ENCODE peak calls at places on chromosomes 1 and 21, in five cellular contexts. H is psoas muscle, G is neural progenitor cell, B is mucosa of descending colon, N is GM23338. D is an unnamed sample.
A peak's percentile ranks its signal among the peaks of the same experiment; 100 is the strongest.

GRCh38 chr1:203692565-203693470 is 66.2 kb downstream of the ATP2B4 start:
- DNase-seq in B (peak; percentile 78), H (peak; percentile 85), N (no peak), G (no peak), D (peak; percentile 96)

GRCh38 chr1:171901245-171901644 is 59.9 kb downstream of the DNM3 start:
- DNase-seq in N (no peak), G (no peak), B (no peak), H (no peak), D (no peak)

GRCh38 chr21:31162827-31163226 is 124.6 kb upstream of the KRTAP19-8 start:
- DNase-seq in N (no peak), H (no peak), B (no peak), G (no peak), D (peak; percentile 8)

GRCh38 chr1:225754940-225755635 is 22.5 kb upstream of the SRP9 start:
- DNase-seq in N (no peak), H (no peak), B (no peak), G (no peak), D (no peak)

GRCh38 chr1:23167353-23168078 is 1.1 kb downstream of the LUZP1 start:
- DNase-seq in B (peak; percentile 78), H (peak; percentile 41), G (peak; percentile 94), N (peak; percentile 84), D (no peak)

GRCh38 chr1:14392161-14392886 is 206.2 kb upstream of the KAZN start:
- DNase-seq in H (no peak), B (no peak), N (no peak), G (no peak), D (peak; percentile 74)

GRCh38 chr1:41861509-41862410 is 57.0 kb downstream of the HIVEP3 start:
- DNase-seq in B (no peak), N (no peak), G (no peak), H (no peak), D (no peak)

GRCh38 chr1:4702464-4702863 is 48.1 kb downstream of the AJAP1 start:
- DNase-seq in G (no peak), H (no peak), N (no peak), B (no peak), D (no peak)

GRCh38 chr1:68429233-68429804 is 20.4 kb downstream of the RPE65 start:
- DNase-seq in N (no peak), H (no peak), G (no peak), B (no peak), D (no peak)

GRCh38 chr1:42936309-42937078 is 22.2 kb downstream of the SLC2A1 start:
- DNase-seq in N (no peak), G (no peak), H (peak; percentile 53), B (peak; percentile 67), D (no peak)

GRCh38 chr1:119943216-119943615 is 46.9 kb upstream of the ADAM30 start:
- DNase-seq in H (no peak), B (no peak), G (no peak), N (no peak), D (no peak)

GRCh38 chr1:21643624-21644023 is 25.5 kb downstream of the RAP1GAP start:
- DNase-seq in H (no peak), N (no peak), G (no peak), B (no peak), D (no peak)

GRCh38 chr1:22518379-22518778 is 44.9 kb upstream of the EPHA8 start:
- DNase-seq in G (no peak), B (no peak), H (no peak), N (no peak), D (no peak)

GRCh38 chr21:38531610-38532009 is 33.3 kb upstream of the ERG start:
- DNase-seq in G (no peak), H (no peak), B (no peak), N (no peak), D (no peak)

GRCh38 chr1:212970085-212970484 is 19.7 kb downstream of the VASH2 start:
- DNase-seq in N (no peak), B (no peak), H (no peak), G (no peak), D (no peak)

GRCh38 chr21:15929536-15929935 is 199.8 kb downstream of the USP25 start:
- DNase-seq in B (no peak), H (no peak), G (no peak), N (no peak), D (no peak)

GRCh38 chr1:47572731-47573505 is 135.1 kb downstream of the FOXD2 start:
- DNase-seq in H (no peak), B (no peak), N (peak; percentile 36), G (peak; percentile 39), D (no peak)

GRCh38 chr1:117038236-117038635 is 21.9 kb upstream of the TTF2 start:
- DNase-seq in G (no peak), B (no peak), H (no peak), N (no peak), D (peak; percentile 86)

GRCh38 chr1:165117482-165117881 is 239.0 kb downstream of the LMX1A start:
- DNase-seq in H (no peak), G (peak; percentile 77), N (peak; percentile 68), B (peak; percentile 19), D (no peak)

GRCh38 chr1:214603819-214604252 is 841 bp downstream of the CENPF start:
- DNase-seq in N (peak; percentile 26), G (peak; percentile 25), B (no peak), H (no peak), D (no peak)

GRCh38 chr1:233790662-233791371 is 113.7 kb upstream of the SLC35F3 start:
- DNase-seq in G (peak; percentile 73), B (no peak), N (peak; percentile 78), H (no peak), D (no peak)

GRCh38 chr1:204286841-204287387 is 72.8 kb downstream of the PLEKHA6 start:
- DNase-seq in B (no peak), H (no peak), N (no peak), G (no peak), D (no peak)

GRCh38 chr1:201016211-201016651 is 7.3 kb downstream of the KIF21B start:
- DNase-seq in G (no peak), H (no peak), N (no peak), B (peak; percentile 76), D (no peak)

GRCh38 chr1:41666991-41667631 is 182.6 kb upstream of the EDN2 start:
- DNase-seq in N (no peak), B (no peak), H (no peak), G (peak; percentile 37), D (no peak)

GRCh38 chr1:156490401-156491032 is 10.1 kb downstream of the MEF2D start:
- DNase-seq in N (peak; percentile 77), H (no peak), G (peak; percentile 66), B (no peak), D (no peak)

GRCh38 chr1:188763541-188763940 is 1714.1 kb downstream of the BRINP3 start:
- DNase-seq in H (no peak), G (no peak), B (no peak), N (no peak), D (no peak)

GRCh38 chr1:102628008-102628736 is 480.1 kb downstream of the COL11A1 start:
- DNase-seq in N (no peak), B (no peak), H (no peak), G (no peak), D (no peak)

GRCh38 chr1:199020904-199021303 is 382.1 kb downstream of the PTPRC start:
- DNase-seq in N (no peak), G (no peak), H (no peak), B (no peak), D (no peak)

DNA sequence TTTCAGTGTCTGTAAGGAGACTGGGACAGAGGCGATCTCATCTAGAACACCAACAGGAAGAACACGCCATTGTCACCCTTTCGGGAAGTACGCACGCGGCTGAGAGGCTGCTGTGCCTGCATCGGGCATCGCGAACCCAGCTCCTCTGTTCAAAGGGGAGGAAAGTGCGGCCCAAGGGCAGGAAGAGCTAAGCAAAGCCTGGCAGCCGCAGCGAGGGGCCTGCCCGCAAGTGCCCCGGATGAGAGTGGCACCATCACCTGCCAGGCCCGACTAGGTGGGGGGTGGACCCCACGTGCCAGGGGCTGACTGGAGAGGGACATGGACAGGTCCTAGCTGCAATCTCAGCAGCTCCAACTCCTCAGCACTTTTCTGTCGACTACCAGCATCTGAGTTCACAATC is 7.5 kb downstream of the TPRG1L start:
- DNase-seq in N (no peak), G (no peak), B (no peak), H (no peak), D (no peak)
- H3K36me3 ChIP-seq in N (peaks cover 8% of the 10 kb centered on the region), G (no peaks in the 10 kb centered on the region), B (peaks cover 14% of the 10 kb centered on the region), H (peaks cover 99% of the 10 kb centered on the region), D (peaks cover 100% of the 10 kb centered on the region)

GRCh38 chr21:25764065-25764464 is 29.3 kb downstream of the GABPA start:
- DNase-seq in G (no peak), B (no peak), N (no peak), H (no peak), D (no peak)
- H3K36me3 ChIP-seq in G (peaks cover 31% of the 10 kb centered on the region), B (no peaks in the 10 kb centered on the region), N (peaks cover 18% of the 10 kb centered on the region), H (peaks cover 98% of the 10 kb centered on the region), D (peaks cover 39% of the 10 kb centered on the region)

GRCh38 chr1:9558946-9559545 is 19.8 kb downstream of the SLC25A33 start:
- DNase-seq in N (no peak), H (no peak), B (no peak), G (no peak), D (no peak)
- H3K36me3 ChIP-seq in N (peaks cover 33% of the 10 kb centered on the region), H (peaks cover 31% of the 10 kb centered on the region), B (no peaks in the 10 kb centered on the region), G (peaks cover 9% of the 10 kb centered on the region), D (peaks cover 8% of the 10 kb centered on the region)

DNA sequence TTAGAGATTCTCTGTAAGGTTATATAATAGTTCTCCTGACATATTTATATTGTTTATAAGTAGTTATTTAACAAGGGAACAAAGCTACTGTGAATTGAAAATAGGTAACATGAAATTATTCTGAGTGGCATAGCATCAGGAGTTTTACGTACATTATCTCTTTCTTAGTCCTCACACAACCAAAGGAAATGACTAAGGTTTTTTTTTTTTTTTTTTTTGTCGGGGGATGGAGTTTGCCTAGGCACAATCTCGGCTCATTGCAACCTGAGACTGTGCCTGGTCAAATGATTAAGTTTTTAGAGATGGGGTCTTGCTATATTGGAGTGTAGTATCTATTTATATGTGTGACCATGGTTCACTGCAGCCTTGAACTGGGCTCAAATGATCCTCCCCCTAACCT is 24.9 kb downstream of the TMED5 start:
- DNase-seq in B (no peak), G (no peak), H (no peak), N (peak; percentile 17), D (no peak)
- H3K36me3 ChIP-seq in B (no peaks in the 10 kb centered on the region), G (peaks cover 20% of the 10 kb centered on the region), H (peaks cover 95% of the 10 kb centered on the region), N (no peaks in the 10 kb centered on the region), D (peaks cover 85% of the 10 kb centered on the region)

DNA sequence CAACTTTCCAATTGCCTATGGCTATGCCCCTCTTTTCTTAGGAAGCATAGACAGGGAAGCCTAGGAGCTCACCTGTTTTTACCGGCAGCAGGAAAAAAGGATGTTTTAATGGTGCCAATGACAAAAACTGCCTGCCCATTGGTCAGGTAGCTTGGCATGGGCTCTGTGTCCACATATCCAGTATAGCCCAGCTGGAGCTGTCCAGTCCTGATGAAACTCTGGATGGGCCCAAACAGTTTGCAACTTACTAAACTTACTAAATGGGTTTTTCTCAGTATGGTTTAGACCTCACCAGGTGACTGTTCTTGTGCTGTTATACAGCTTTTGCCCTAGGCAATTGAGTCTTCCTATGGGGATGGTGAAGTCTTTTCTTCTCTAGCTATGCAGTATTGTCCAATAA is 711.2 kb downstream of the AMY1C start:
- DNase-seq in H (no peak), N (no peak), B (no peak), G (no peak), D (no peak)
- H3K36me3 ChIP-seq in H (no peaks in the 10 kb centered on the region), N (no peaks in the 10 kb centered on the region), B (no peaks in the 10 kb centered on the region), G (no peaks in the 10 kb centered on the region), D (no peaks in the 10 kb centered on the region)

D was measured in esophagus muscularis mucosa.